ENCODE peak calls at places on chromosomes 11 and 22, in seven cellular contexts. M is HFFc6, B is fibroblast of mammary gland, E is neural crest cell, W is psoas muscle, I is fibroblast of pulmonary artery, Z is BE2C. D is an unnamed sample.

GRCh38 chr11:125987066-125987641 is 41.3 kb downstream of the VSIG10L2 start:
- DNase-seq in M (no peak), B (no peak), E (no peak), W (no peak), I (no peak), Z (no peak), D (no peak)

GRCh38 chr11:129767827-129768226 is 47.8 kb upstream of the TMEM45B start:
- DNase-seq in M (no peak), B (no peak), E (no peak), W (no peak), I (no peak), Z (no peak), D (no peak)

GRCh38 chr11:44032304-44033085 is 15.3 kb upstream of the ACCSL start:
- DNase-seq in M (peak; percentile 62), B (peak; percentile 92), E (no peak), W (peak; percentile 42), I (peak; percentile 43), Z (no peak), D (no peak)

GRCh38 chr22:46027219-46028068 is 50.5 kb upstream of the WNT7B start:
- DNase-seq in M (no peak), B (no peak), E (peak; percentile 35), W (peak; percentile 72), I (no peak), Z (no peak), D (no peak)

GRCh38 chr11:64245401-64245796 is 1.3 kb downstream of the PPP1R14B start:
- DNase-seq in M (no peak), B (no peak), E (no peak), W (peak; percentile 74), I (no peak), Z (no peak), D (no peak)

GRCh38 chr11:127023991-127024390 is 23.4 kb upstream of the KIRREL3 start:
- DNase-seq in M (no peak), B (no peak), E (no peak), W (no peak), I (no peak), Z (no peak), D (no peak)

GRCh38 chr11:113048820-113049555 is 87.8 kb downstream of the NCAM1 start:
- DNase-seq in M (no peak), B (peak; percentile 65), E (no peak), W (no peak), I (peak; percentile 51), Z (no peak), D (no peak)

GRCh38 chr11:71266114-71266833 is 13.9 kb upstream of the SHANK2 start:
- DNase-seq in M (no peak), B (no peak), E (no peak), W (no peak), I (no peak), Z (no peak), D (peak; percentile 78)

GRCh38 chr11:6610591-6610990 is 1.4 kb downstream of the TAF10 start:
- DNase-seq in M (no peak), B (no peak), E (no peak), W (no peak), I (no peak), Z (no peak), D (no peak)

GRCh38 chr11:73384127-73384441 is 7.9 kb downstream of the RELT start:
- DNase-seq in M (no peak), B (no peak), E (no peak), W (no peak), I (no peak), Z (no peak), D (no peak)

GRCh38 chr11:11308249-11308648 is 44.8 kb downstream of the CSNK2A3 start:
- DNase-seq in M (no peak), B (no peak), E (no peak), W (no peak), I (no peak), Z (no peak), D (no peak)

GRCh38 chr11:9875402-9875801 is 211.5 kb downstream of the SWAP70 start:
- DNase-seq in M (no peak), B (no peak), E (no peak), W (no peak), I (no peak), Z (no peak), D (no peak)

GRCh38 chr11:15074206-15075161 is 1.1 kb downstream of the CALCB start:
- DNase-seq in M (peak; percentile 68), B (peak; percentile 64), E (peak; percentile 95), W (peak; percentile 77), I (peak; percentile 67), Z (peak; percentile 84), D (peak; percentile 77)

GRCh38 chr11:126718319-126718718 is 282.3 kb downstream of the KIRREL3 start:
- DNase-seq in M (peak; percentile 16), B (peak; percentile 7), E (no peak), W (no peak), I (no peak), Z (no peak), D (no peak)

GRCh38 chr22:49657275-49657973 is 170.2 kb downstream of the BRD1 start:
- DNase-seq in M (no peak), B (no peak), E (no peak), W (peak; percentile 66), I (no peak), Z (no peak), D (peak; percentile 14)

GRCh38 chr22:38418589-38418988 is 36.4 kb downstream of the KCNJ4 start:
- DNase-seq in M (no peak), B (no peak), E (no peak), W (no peak), I (no peak), Z (no peak), D (no peak)

GRCh38 chr11:110529043-110529442 is 99.3 kb downstream of the FDX1 start:
- DNase-seq in M (no peak), B (peak; percentile 38), E (no peak), W (no peak), I (peak; percentile 42), Z (no peak), D (no peak)

GRCh38 chr11:119752946-119753345 is 23.9 kb upstream of the NECTIN1 start:
- DNase-seq in M (no peak), B (no peak), E (no peak), W (no peak), I (no peak), Z (no peak), D (no peak)

GRCh38 chr22:40396882-40397281 is 26.5 kb downstream of the SGSM3 start:
- DNase-seq in M (no peak), B (peak; percentile 33), E (no peak), W (no peak), I (peak; percentile 91), Z (peak; percentile 67), D (peak; percentile 94)

GRCh38 chr22:28017558-28017820 is 98.4 kb upstream of the PITPNB start:
- DNase-seq in M (no peak), B (no peak), E (no peak), W (no peak), I (no peak), Z (no peak), D (no peak)

GRCh38 chr11:26704249-26704648 is 17.6 kb downstream of the SLC5A12 start:
- DNase-seq in M (no peak), B (no peak), E (no peak), W (no peak), I (no peak), Z (no peak), D (no peak)

GRCh38 chr11:79160786-79161403 is 279.9 kb downstream of the TENM4 start:
- DNase-seq in M (no peak), B (peak; percentile 60), E (no peak), W (no peak), I (peak; percentile 37), Z (no peak), D (peak; percentile 8)

GRCh38 chr22:30249049-30250038 is 2.8 kb upstream of the LIF start:
- DNase-seq in M (no peak), B (peak; percentile 29), E (no peak), W (peak; percentile 66), I (no peak), Z (no peak), D (no peak)

DNA sequence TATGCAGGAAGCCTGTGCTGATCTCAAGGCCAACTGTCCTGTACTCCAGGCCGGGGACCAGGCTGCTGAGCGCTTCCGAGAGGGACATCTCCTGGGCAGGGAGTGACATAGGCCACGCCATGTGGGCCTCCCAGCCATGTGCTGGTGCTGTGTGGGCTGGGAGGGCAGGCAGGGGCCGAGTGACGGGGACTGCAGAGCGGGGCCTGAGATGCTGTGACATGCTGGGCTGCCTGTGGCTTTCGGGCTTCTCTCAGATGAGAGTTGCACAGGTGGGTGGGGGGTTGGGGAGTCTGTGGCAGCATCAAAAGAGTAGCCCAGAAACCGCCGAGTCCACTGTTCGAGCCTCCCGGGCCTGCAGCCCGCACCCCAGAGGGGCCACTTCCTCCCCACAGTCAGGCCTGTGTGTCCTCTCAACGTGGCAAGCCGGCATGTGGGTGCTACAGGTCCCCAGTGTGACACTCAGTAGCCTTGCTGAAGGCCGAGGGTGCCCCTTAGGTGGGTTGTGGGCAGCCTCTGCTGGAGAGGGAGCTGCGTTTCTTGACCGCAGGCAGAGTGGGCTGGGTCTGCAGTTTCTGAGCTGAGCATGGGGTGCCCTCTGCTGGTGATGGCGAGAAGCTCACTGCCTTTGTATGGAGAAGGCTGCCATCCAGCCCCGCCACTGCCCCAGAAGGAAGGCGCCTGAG is 101.2 kb downstream of the BCR start:
- DNase-seq in M (peak; percentile 57), B (peak; percentile 63), E (peak; percentile 95), W (peak; percentile 76), I (peak; percentile 80), Z (peak; percentile 88), D (peak; percentile 85)
- TF ChIP-seq CTCF in M (peak; percentile 96), B (peak; percentile 86), E (peak; percentile 96), W (peak; percentile 96), I (peak; percentile 86), Z (peak; percentile 96), D (peak; percentile 95)

GRCh38 chr11:13114566-13115465 is 105.7 kb downstream of the RASSF10 start:
- DNase-seq in M (no peak), B (no peak), E (peak; percentile 41), W (no peak), I (no peak), Z (peak; percentile 39), D (peak; percentile 20)
- TF ChIP-seq CTCF in M (peak; percentile 37), B (no peak), E (no peak), W (no peak), I (no peak), Z (peak; percentile 28), D (no peak)

DNA sequence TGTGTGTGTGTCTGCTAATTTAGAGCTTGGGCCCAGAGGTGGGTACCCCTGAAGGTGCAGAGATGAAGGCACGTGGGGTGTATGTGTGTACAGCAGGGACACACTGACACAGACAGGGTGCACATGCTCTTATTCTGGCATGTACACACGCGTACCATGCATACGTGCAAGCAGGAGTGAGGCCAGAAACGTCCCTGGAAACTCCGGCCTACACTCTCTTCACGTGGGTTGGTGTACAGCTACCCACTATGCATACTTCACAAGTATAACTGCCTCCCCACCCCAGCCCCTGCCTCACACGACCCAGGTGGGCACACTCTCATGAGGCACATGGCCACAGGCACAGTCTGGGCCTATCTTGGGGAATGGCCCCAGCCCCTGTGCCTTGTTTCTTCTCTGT is 27.5 kb upstream of the JAM3 start:
- DNase-seq in M (no peak), B (no peak), E (no peak), W (no peak), I (no peak), Z (no peak), D (no peak)
- TF ChIP-seq CTCF in M (no peak), B (no peak), E (no peak), W (no peak), I (no peak), Z (no peak), D (no peak)

DNA sequence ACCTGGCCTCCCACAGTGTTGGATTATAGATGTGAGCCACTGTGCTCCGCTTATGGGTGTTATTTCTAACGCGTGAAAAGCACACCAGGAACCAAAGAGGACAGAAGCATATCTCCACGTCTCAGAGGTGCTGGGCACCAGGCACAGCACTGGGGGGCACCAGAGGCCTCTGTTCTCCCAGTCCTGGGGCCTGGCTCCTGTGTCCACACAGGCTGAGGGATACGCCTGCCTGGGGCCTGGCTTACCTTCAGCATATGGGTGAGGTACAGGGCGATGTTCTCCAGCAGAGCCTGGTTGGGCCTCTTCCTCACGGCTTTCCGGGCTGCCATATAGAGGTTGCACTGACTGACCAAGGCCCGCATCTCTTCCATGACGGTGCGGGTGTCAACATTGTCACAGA is 24.7 kb upstream of the NAP1L4 start:
- DNase-seq in M (no peak), B (no peak), E (no peak), W (no peak), I (no peak), Z (no peak), D (no peak)
- TF ChIP-seq CTCF in M (peak; percentile 16), B (peak; percentile 3), E (no peak), W (no peak), I (no peak), Z (no peak), D (no peak)

D was measured in prostate gland.